ENCODE peak calls at places on chromosomes 5 and 9, in six cellular contexts. One of them, this sample, is unnamed.

GRCh38 chr9:134396825-134397224 is 70.6 kb downstream of the RXRA start:
- DNase-seq in K562: no peak
- DNase-seq in IMR-90: no peak
- DNase-seq in SK-N-SH: no peak
- DNase-seq in HepG2: no peak
- DNase-seq in GM12878: no peak
- DNase-seq in this sample: no peak

GRCh38 chr9:69675563-69675962 is 3.4 kb upstream of the APBA1 start:
- DNase-seq in K562: no peak
- DNase-seq in IMR-90: no peak
- DNase-seq in SK-N-SH: no peak
- DNase-seq in HepG2: no peak
- DNase-seq in GM12878: no peak
- DNase-seq in this sample: no peak

GRCh38 chr5:86737579-86737978 is 119.8 kb downstream of the COX7C start:
- DNase-seq in K562: no peak
- DNase-seq in IMR-90: no peak
- DNase-seq in SK-N-SH: no peak
- DNase-seq in HepG2: no peak
- DNase-seq in GM12878: no peak
- DNase-seq in this sample: no peak

GRCh38 chr9:99085949-99086948 is 18.7 kb upstream of the TGFBR1 start:
- DNase-seq in K562: no peak
- DNase-seq in IMR-90: peak
- DNase-seq in SK-N-SH: no peak
- DNase-seq in HepG2: no peak
- DNase-seq in GM12878: no peak
- DNase-seq in this sample: no peak

GRCh38 chr9:21933865-21934264 is 60.3 kb downstream of the CDKN2A start:
- DNase-seq in K562: no peak
- DNase-seq in IMR-90: peak
- DNase-seq in SK-N-SH: no peak
- DNase-seq in HepG2: no peak
- DNase-seq in GM12878: no peak
- DNase-seq in this sample: no peak

GRCh38 chr9:83794051-83794450 is 23.5 kb downstream of the GKAP1 start:
- DNase-seq in K562: no peak
- DNase-seq in IMR-90: no peak
- DNase-seq in SK-N-SH: no peak
- DNase-seq in HepG2: no peak
- DNase-seq in GM12878: no peak
- DNase-seq in this sample: no peak

GRCh38 chr5:56638768-56639238 is 176.5 kb upstream of the MAP3K1 start:
- DNase-seq in K562: no peak
- DNase-seq in IMR-90: no peak
- DNase-seq in SK-N-SH: no peak
- DNase-seq in HepG2: no peak
- DNase-seq in GM12878: no peak
- DNase-seq in this sample: no peak

GRCh38 chr9:99803694-99804093 is 18.0 kb upstream of the NR4A3 start:
- DNase-seq in K562: no peak
- DNase-seq in IMR-90: peak
- DNase-seq in SK-N-SH: no peak
- DNase-seq in HepG2: no peak
- DNase-seq in GM12878: no peak
- DNase-seq in this sample: no peak

GRCh38 chr5:96427823-96428222 is 5.2 kb downstream of the PCSK1 start:
- DNase-seq in K562: no peak
- DNase-seq in IMR-90: peak
- DNase-seq in SK-N-SH: no peak
- DNase-seq in HepG2: no peak
- DNase-seq in GM12878: no peak
- DNase-seq in this sample: no peak

GRCh38 chr9:126664893-126665695 is 51.4 kb downstream of the LMX1B start:
- DNase-seq in K562: no peak
- DNase-seq in IMR-90: no peak
- DNase-seq in SK-N-SH: peak
- DNase-seq in HepG2: no peak
- DNase-seq in GM12878: no peak
- DNase-seq in this sample: no peak

GRCh38 chr9:18632624-18633407 is 158.9 kb downstream of the ADAMTSL1 start:
- DNase-seq in K562: no peak
- DNase-seq in IMR-90: peak
- DNase-seq in SK-N-SH: no peak
- DNase-seq in HepG2: no peak
- DNase-seq in GM12878: no peak
- DNase-seq in this sample: no peak

GRCh38 chr5:147482426-147483196 is 27.3 kb downstream of the DPYSL3 start:
- DNase-seq in K562: no peak
- DNase-seq in IMR-90: no peak
- DNase-seq in SK-N-SH: no peak
- DNase-seq in HepG2: no peak
- DNase-seq in GM12878: no peak
- DNase-seq in this sample: no peak

GRCh38 chr5:91670565-91670964 is 287.4 kb upstream of the ARRDC3 start:
- DNase-seq in K562: no peak
- DNase-seq in IMR-90: no peak
- DNase-seq in SK-N-SH: no peak
- DNase-seq in HepG2: no peak
- DNase-seq in GM12878: no peak
- DNase-seq in this sample: no peak

GRCh38 chr5:20554001-20554400 is 566.0 kb upstream of the CDH18 start:
- DNase-seq in K562: no peak
- DNase-seq in IMR-90: no peak
- DNase-seq in SK-N-SH: no peak
- DNase-seq in HepG2: no peak
- DNase-seq in GM12878: no peak
- DNase-seq in this sample: no peak

GRCh38 chr9:5554254-5554653 is 43.9 kb downstream of the PDCD1LG2 start:
- DNase-seq in K562: no peak
- DNase-seq in IMR-90: peak
- DNase-seq in SK-N-SH: no peak
- DNase-seq in HepG2: no peak
- DNase-seq in GM12878: peak
- DNase-seq in this sample: no peak

GRCh38 chr9:135100241-135101067 is 13.0 kb downstream of the OLFM1 start:
- DNase-seq in K562: no peak
- DNase-seq in IMR-90: no peak
- DNase-seq in SK-N-SH: no peak
- DNase-seq in HepG2: no peak
- DNase-seq in GM12878: no peak
- DNase-seq in this sample: no peak

GRCh38 chr9:28435456-28435855 is 862.2 kb upstream of the C9orf72 start:
- DNase-seq in K562: no peak
- DNase-seq in IMR-90: no peak
- DNase-seq in SK-N-SH: no peak
- DNase-seq in HepG2: no peak
- DNase-seq in GM12878: no peak
- DNase-seq in this sample: no peak

GRCh38 chr5:111251941-111252340 is 27.8 kb downstream of the CAMK4 start:
- DNase-seq in K562: no peak
- DNase-seq in IMR-90: peak
- DNase-seq in SK-N-SH: no peak
- DNase-seq in HepG2: no peak
- DNase-seq in GM12878: no peak
- DNase-seq in this sample: no peak

GRCh38 chr5:111252799-111253564 is 28.8 kb downstream of the CAMK4 start:
- DNase-seq in K562: no peak
- DNase-seq in IMR-90: no peak
- DNase-seq in SK-N-SH: no peak
- DNase-seq in HepG2: no peak
- DNase-seq in GM12878: no peak
- DNase-seq in this sample: no peak

GRCh38 chr5:111256128-111256527 is 31.9 kb downstream of the CAMK4 start:
- DNase-seq in K562: no peak
- DNase-seq in IMR-90: no peak
- DNase-seq in SK-N-SH: no peak
- DNase-seq in HepG2: no peak
- DNase-seq in GM12878: no peak
- DNase-seq in this sample: no peak

GRCh38 chr5:111259636-111260035 is 35.5 kb downstream of the CAMK4 start:
- DNase-seq in K562: no peak
- DNase-seq in IMR-90: no peak
- DNase-seq in SK-N-SH: no peak
- DNase-seq in HepG2: no peak
- DNase-seq in GM12878: no peak
- DNase-seq in this sample: no peak

DNA sequence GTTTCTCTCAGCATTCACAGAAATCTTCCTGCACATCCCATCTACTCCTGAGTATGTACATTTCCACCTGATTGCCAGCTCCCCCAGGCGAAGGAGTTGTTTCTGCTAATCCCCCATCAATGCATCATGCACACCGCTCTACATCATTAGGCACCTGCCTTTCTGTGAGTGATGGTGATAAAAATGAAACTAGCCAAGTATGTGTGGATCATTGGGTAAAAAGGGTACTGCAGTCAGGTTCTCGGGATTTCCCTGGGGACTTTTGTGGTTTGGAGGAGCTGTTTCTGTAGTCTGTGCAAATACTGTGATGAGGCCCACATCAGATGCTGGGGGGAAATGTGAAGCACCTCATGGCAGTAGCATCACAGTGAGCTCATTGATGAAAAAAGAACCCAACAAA is 30.4 kb downstream of the CAMK4 start:
- DNase-seq in K562: no peak
- DNase-seq in IMR-90: peak
- DNase-seq in SK-N-SH: no peak
- DNase-seq in HepG2: no peak
- DNase-seq in GM12878: peak
- DNase-seq in this sample: no peak
- TF ChIP-seq SMC3 in K562: no peak
- TF ChIP-seq SMC3 in IMR-90: no peak
- TF ChIP-seq SMC3 in SK-N-SH: no peak
- TF ChIP-seq SMC3 in HepG2: no peak
- TF ChIP-seq SMC3 in GM12878: peak
- TF ChIP-seq SMC3 in this sample: no peak

GRCh38 chr5:95078868-95079267 is 206.0 kb downstream of the MCTP1 start:
- DNase-seq in K562: no peak
- DNase-seq in IMR-90: no peak
- DNase-seq in SK-N-SH: no peak
- DNase-seq in HepG2: no peak
- DNase-seq in GM12878: no peak
- DNase-seq in this sample: no peak

GRCh38 chr5:95080456-95080855 is 204.4 kb downstream of the MCTP1 start:
- DNase-seq in K562: no peak
- DNase-seq in IMR-90: no peak
- DNase-seq in SK-N-SH: no peak
- DNase-seq in HepG2: no peak
- DNase-seq in GM12878: no peak
- DNase-seq in this sample: no peak

GRCh38 chr5:95083606-95084005 is 201.3 kb downstream of the MCTP1 start:
- DNase-seq in K562: no peak
- DNase-seq in IMR-90: no peak
- DNase-seq in SK-N-SH: no peak
- DNase-seq in HepG2: no peak
- DNase-seq in GM12878: no peak
- DNase-seq in this sample: no peak

GRCh38 chr5:95080026-95080425 is 204.9 kb downstream of the MCTP1 start:
- DNase-seq in K562: no peak
- DNase-seq in IMR-90: no peak
- DNase-seq in SK-N-SH: no peak
- DNase-seq in HepG2: no peak
- DNase-seq in GM12878: no peak
- DNase-seq in this sample: no peak

GRCh38 chr5:95081500-95082355 is 203.2 kb downstream of the MCTP1 start:
- DNase-seq in K562: no peak
- DNase-seq in IMR-90: peak
- DNase-seq in SK-N-SH: no peak
- DNase-seq in HepG2: peak
- DNase-seq in GM12878: peak
- DNase-seq in this sample: peak
- TF ChIP-seq SMC3 in K562: no peak
- TF ChIP-seq SMC3 in IMR-90: no peak
- TF ChIP-seq SMC3 in SK-N-SH: no peak
- TF ChIP-seq SMC3 in HepG2: no peak
- TF ChIP-seq SMC3 in GM12878: no peak
- TF ChIP-seq SMC3 in this sample: no peak

GRCh38 chr9:78294290-78295176 is 2.4 kb upstream of the PSAT1 start:
- DNase-seq in K562: no peak
- DNase-seq in IMR-90: no peak
- DNase-seq in SK-N-SH: no peak
- DNase-seq in HepG2: no peak
- DNase-seq in GM12878: no peak
- DNase-seq in this sample: no peak

GRCh38 chr9:78295731-78296130 is 1.2 kb upstream of the PSAT1 start:
- DNase-seq in K562: no peak
- DNase-seq in IMR-90: no peak
- DNase-seq in SK-N-SH: no peak
- DNase-seq in HepG2: peak
- DNase-seq in GM12878: no peak
- DNase-seq in this sample: no peak

GRCh38 chr9:78296208-78296892 is 575 bp upstream of the PSAT1 start:
- DNase-seq in K562: no peak
- DNase-seq in IMR-90: peak
- DNase-seq in SK-N-SH: peak
- DNase-seq in HepG2: peak
- DNase-seq in GM12878: no peak
- DNase-seq in this sample: peak

GRCh38 chr9:78296893-78297671 is at the start of gene PSAT1:
- DNase-seq in K562: peak
- DNase-seq in IMR-90: peak
- DNase-seq in SK-N-SH: peak
- DNase-seq in HepG2: peak
- DNase-seq in GM12878: peak
- DNase-seq in this sample: peak

DNA sequence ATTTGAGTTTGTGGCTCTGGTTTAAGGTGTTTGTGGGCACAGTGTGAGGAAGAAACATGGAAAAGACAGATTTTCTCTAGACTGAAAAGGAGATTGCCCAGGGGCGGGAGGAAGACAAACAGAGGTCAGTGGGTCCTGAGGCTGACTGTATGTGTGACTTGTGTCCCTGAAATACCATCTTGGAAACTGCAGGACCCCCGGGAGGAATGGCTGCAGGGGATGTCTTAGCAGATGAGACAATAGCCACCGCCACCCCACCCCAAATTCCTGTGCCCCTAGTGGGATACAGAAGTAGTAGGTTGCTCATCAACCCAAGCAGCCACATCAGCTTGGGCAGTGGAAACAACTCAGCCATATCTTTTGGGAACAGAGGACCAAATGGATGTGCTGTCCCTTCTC is 1.7 kb upstream of the PSAT1 start:
- DNase-seq in K562: no peak
- DNase-seq in IMR-90: no peak
- DNase-seq in SK-N-SH: no peak
- DNase-seq in HepG2: no peak
- DNase-seq in GM12878: no peak
- DNase-seq in this sample: no peak
- TF ChIP-seq SMC3 in K562: no peak
- TF ChIP-seq SMC3 in IMR-90: no peak
- TF ChIP-seq SMC3 in SK-N-SH: no peak
- TF ChIP-seq SMC3 in HepG2: no peak
- TF ChIP-seq SMC3 in GM12878: no peak
- TF ChIP-seq SMC3 in this sample: no peak

DNA sequence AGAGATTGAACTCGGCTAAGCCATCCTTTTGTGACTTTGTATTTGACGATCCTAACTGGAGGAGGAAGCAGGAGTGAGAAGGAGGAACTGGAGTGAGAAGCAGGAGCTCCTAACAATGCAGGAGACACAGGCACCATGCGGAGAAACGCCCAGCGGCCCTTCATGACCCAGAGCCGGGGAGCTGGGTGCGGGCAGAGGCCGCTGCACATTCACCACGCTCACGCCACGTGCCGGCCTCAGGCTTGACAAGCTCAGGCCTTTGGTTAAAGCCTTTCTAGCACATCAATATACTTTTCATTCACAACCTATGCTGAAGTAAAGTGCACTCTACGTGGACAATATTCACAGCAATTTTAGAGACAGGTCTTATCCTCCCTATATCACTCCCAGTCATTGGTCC is 124.8 kb upstream of the FAM120A start:
- DNase-seq in K562: peak
- DNase-seq in IMR-90: no peak
- DNase-seq in SK-N-SH: no peak
- DNase-seq in HepG2: no peak
- DNase-seq in GM12878: no peak
- DNase-seq in this sample: no peak
- TF ChIP-seq SMC3 in K562: no peak
- TF ChIP-seq SMC3 in IMR-90: no peak
- TF ChIP-seq SMC3 in SK-N-SH: no peak
- TF ChIP-seq SMC3 in HepG2: no peak
- TF ChIP-seq SMC3 in GM12878: no peak
- TF ChIP-seq SMC3 in this sample: no peak

This sample was measured in A549.